ENCODE peak calls at places on chromosome 6, in six cellular contexts. One of them, this sample, is unnamed.

GRCh38 chr6:7136859-7137334 is 29.1 kb downstream of the RREB1 start:
- DNase-seq in Peyer's patch: no peak
- DNase-seq in stomach: no peak
- DNase-seq in IMR-90: no peak
- DNase-seq in uterus: no peak
- DNase-seq in tibial nerve: no peak
- DNase-seq in this sample: no peak

GRCh38 chr6:33746036-33746600 is 587 bp downstream of the IP6K3 start:
- DNase-seq in tibial nerve: no peak
- DNase-seq in stomach: no peak
- DNase-seq in IMR-90: peak; percentile 61
- DNase-seq in uterus: peak; percentile 70
- DNase-seq in Peyer's patch: no peak
- DNase-seq in this sample: no peak

GRCh38 chr6:48111143-48111506 is at the start of gene PTCHD4:
- DNase-seq in stomach: no peak
- DNase-seq in Peyer's patch: no peak
- DNase-seq in tibial nerve: no peak
- DNase-seq in IMR-90: peak; percentile 48
- DNase-seq in uterus: no peak
- DNase-seq in this sample: peak; percentile 62

GRCh38 chr6:109506314-109506713 is 23.3 kb upstream of the ZBTB24 start:
- DNase-seq in stomach: no peak
- DNase-seq in Peyer's patch: no peak
- DNase-seq in uterus: no peak
- DNase-seq in tibial nerve: no peak
- DNase-seq in IMR-90: no peak
- DNase-seq in this sample: no peak

GRCh38 chr6:21918666-21919065 is 325.1 kb downstream of the SOX4 start:
- DNase-seq in tibial nerve: no peak
- DNase-seq in uterus: no peak
- DNase-seq in IMR-90: no peak
- DNase-seq in Peyer's patch: no peak
- DNase-seq in stomach: no peak
- DNase-seq in this sample: no peak

GRCh38 chr6:26379236-26380139 is 3.4 kb upstream of the BTN2A2 start:
- DNase-seq in Peyer's patch: no peak
- DNase-seq in tibial nerve: no peak
- DNase-seq in IMR-90: no peak
- DNase-seq in stomach: no peak
- DNase-seq in uterus: no peak
- DNase-seq in this sample: no peak

GRCh38 chr6:12116264-12116800 is 104.2 kb downstream of the HIVEP1 start:
- DNase-seq in uterus: no peak
- DNase-seq in Peyer's patch: no peak
- DNase-seq in stomach: no peak
- DNase-seq in tibial nerve: no peak
- DNase-seq in IMR-90: no peak
- DNase-seq in this sample: no peak

GRCh38 chr6:166309977-166310376 is 1.8 kb upstream of the PRR18 start:
- DNase-seq in Peyer's patch: no peak
- DNase-seq in tibial nerve: no peak
- DNase-seq in uterus: no peak
- DNase-seq in IMR-90: no peak
- DNase-seq in stomach: no peak
- DNase-seq in this sample: no peak

GRCh38 chr6:110250838-110251237 is 70.6 kb downstream of the CDC40 start:
- DNase-seq in Peyer's patch: no peak
- DNase-seq in stomach: no peak
- DNase-seq in IMR-90: no peak
- DNase-seq in uterus: no peak
- DNase-seq in tibial nerve: no peak
- DNase-seq in this sample: no peak

GRCh38 chr6:16901777-16902176 is 140.5 kb upstream of the ATXN1 start:
- DNase-seq in IMR-90: peak; percentile 61
- DNase-seq in Peyer's patch: no peak
- DNase-seq in tibial nerve: peak; percentile 38
- DNase-seq in stomach: peak; percentile 44
- DNase-seq in uterus: peak; percentile 43
- DNase-seq in this sample: peak; percentile 60

GRCh38 chr6:72413884-72414283 is 208.0 kb upstream of the KCNQ5 start:
- DNase-seq in tibial nerve: no peak
- DNase-seq in IMR-90: peak; percentile 76
- DNase-seq in stomach: peak; percentile 34
- DNase-seq in Peyer's patch: no peak
- DNase-seq in uterus: no peak
- DNase-seq in this sample: no peak

GRCh38 chr6:82067021-82067420 is 180.5 kb downstream of the IBTK start:
- DNase-seq in stomach: no peak
- DNase-seq in uterus: no peak
- DNase-seq in tibial nerve: no peak
- DNase-seq in IMR-90: peak; percentile 3
- DNase-seq in Peyer's patch: no peak
- DNase-seq in this sample: no peak

GRCh38 chr6:30101423-30101938 is 11.4 kb downstream of the TRIM31 start:
- DNase-seq in tibial nerve: no peak
- DNase-seq in Peyer's patch: no peak
- DNase-seq in uterus: no peak
- DNase-seq in stomach: no peak
- DNase-seq in IMR-90: no peak
- DNase-seq in this sample: peak; percentile 7
- H3K4me3 ChIP-seq in tibial nerve: peak overlapping the region; percentile 49
- H3K4me3 ChIP-seq in Peyer's patch: peak overlapping the region; percentile 29
- H3K4me3 ChIP-seq in uterus: peak overlapping the region; percentile 24
- H3K4me3 ChIP-seq in stomach: peak overlapping the region; percentile 48
- H3K4me3 ChIP-seq in IMR-90: peak overlapping the region; percentile 43
- H3K4me3 ChIP-seq in this sample: peak overlapping the region; percentile 29

DNA sequence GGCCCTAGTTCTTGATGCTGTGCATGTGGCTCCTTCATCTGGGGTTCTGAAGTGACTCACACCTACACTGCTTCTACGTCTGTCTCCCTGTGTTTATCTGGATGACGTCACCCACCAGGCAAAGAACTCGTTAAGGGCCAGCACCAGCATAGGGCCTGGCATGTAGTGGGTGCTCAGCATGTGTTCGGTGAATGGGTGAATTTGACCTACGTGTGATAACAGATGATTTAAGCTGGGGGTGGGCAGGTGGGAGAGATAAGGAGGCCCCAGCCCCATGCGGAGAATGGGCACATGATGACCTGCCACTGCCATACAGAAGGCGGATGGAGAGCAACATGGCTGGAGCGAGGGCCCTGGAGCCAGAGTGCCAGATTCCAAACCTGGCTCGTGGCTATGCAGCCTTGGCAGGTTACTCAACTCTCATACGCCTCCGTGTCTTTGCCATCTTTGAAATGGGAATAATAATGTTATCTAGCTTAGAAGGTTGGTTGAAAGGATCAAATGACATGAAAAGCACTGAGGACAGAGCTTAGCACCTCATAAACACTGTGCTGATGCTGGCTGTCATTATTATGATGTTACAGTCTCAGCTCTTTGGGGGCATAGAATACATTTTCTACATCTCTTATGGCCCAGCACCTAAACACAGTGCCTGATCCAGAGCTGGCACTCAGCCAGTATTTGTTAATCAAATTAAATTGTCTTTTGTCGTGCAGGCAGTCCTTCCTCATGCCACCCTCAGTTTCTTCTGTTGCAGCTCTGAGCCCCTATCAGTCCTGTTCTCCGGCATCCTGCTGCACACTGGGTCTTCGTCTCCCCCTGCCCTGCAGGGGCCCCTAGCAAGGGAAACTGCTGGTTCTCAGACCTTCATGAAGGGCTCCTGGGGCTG is 39.6 kb downstream of the VEGFA start:
- DNase-seq in IMR-90: peak; percentile 97
- DNase-seq in Peyer's patch: no peak
- DNase-seq in stomach: peak; percentile 60
- DNase-seq in tibial nerve: no peak
- DNase-seq in uterus: no peak
- DNase-seq in this sample: no peak
- TF ChIP-seq POLR2A in IMR-90: no peak
- TF ChIP-seq POLR2A in Peyer's patch: no peak
- TF ChIP-seq POLR2A in stomach: no peak
- TF ChIP-seq POLR2A in tibial nerve: no peak
- TF ChIP-seq POLR2A in uterus: no peak
- TF ChIP-seq POLR2A in this sample: no peak

DNA sequence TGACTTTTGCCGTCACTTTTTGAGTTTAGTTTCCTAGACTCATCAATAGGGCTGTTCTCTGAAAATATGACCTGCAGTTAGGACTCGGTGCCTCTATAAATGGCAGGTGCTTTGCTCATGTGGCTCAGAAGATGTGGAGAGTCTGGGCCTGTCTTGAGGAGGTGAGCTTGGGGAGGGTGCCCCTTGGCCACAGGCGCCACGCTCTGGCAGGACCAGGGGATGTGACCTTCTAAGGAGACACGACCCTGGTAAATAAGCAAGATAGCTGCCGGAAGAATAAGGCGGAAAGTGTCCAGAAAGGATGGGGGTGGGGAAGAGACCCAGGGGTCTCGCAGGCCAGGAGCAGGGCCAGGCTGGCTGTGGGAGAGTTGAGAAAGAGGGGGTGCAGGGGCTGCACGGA is 46.6 kb downstream of the TMEM242 start:
- DNase-seq in stomach: no peak
- DNase-seq in IMR-90: no peak
- DNase-seq in tibial nerve: no peak
- DNase-seq in Peyer's patch: peak; percentile 22
- DNase-seq in uterus: no peak
- DNase-seq in this sample: no peak
- TF ChIP-seq CTCF in stomach: no peak
- TF ChIP-seq CTCF in IMR-90: no peak
- TF ChIP-seq CTCF in tibial nerve: no peak
- TF ChIP-seq CTCF in Peyer's patch: no peak
- TF ChIP-seq CTCF in uterus: no peak
- TF ChIP-seq CTCF in this sample: no peak

GRCh38 chr6:158257781-158258180 is 54.5 kb upstream of the TULP4 start:
- DNase-seq in Peyer's patch: no peak
- DNase-seq in tibial nerve: no peak
- DNase-seq in IMR-90: no peak
- DNase-seq in stomach: no peak
- DNase-seq in uterus: no peak
- DNase-seq in this sample: no peak

GRCh38 chr6:158256746-158257424 is 55.4 kb upstream of the TULP4 start:
- DNase-seq in uterus: no peak
- DNase-seq in IMR-90: no peak
- DNase-seq in stomach: no peak
- DNase-seq in tibial nerve: no peak
- DNase-seq in Peyer's patch: no peak
- DNase-seq in this sample: no peak

GRCh38 chr6:158255280-158255973 is 56.8 kb upstream of the TULP4 start:
- DNase-seq in IMR-90: no peak
- DNase-seq in uterus: no peak
- DNase-seq in tibial nerve: no peak
- DNase-seq in stomach: no peak
- DNase-seq in Peyer's patch: no peak
- DNase-seq in this sample: no peak

GRCh38 chr6:158257425-158257759 is 54.9 kb upstream of the TULP4 start:
- DNase-seq in tibial nerve: no peak
- DNase-seq in uterus: no peak
- DNase-seq in IMR-90: peak; percentile 16
- DNase-seq in Peyer's patch: no peak
- DNase-seq in stomach: no peak
- DNase-seq in this sample: no peak

GRCh38 chr6:158255974-158256601 is 56.2 kb upstream of the TULP4 start:
- DNase-seq in tibial nerve: no peak
- DNase-seq in stomach: no peak
- DNase-seq in uterus: no peak
- DNase-seq in Peyer's patch: no peak
- DNase-seq in IMR-90: no peak
- DNase-seq in this sample: no peak
- H3K4me3 ChIP-seq in tibial nerve: no peak overlapping the region
- H3K4me3 ChIP-seq in stomach: no peak overlapping the region
- H3K4me3 ChIP-seq in uterus: no peak overlapping the region
- H3K4me3 ChIP-seq in Peyer's patch: no peak overlapping the region
- H3K4me3 ChIP-seq in IMR-90: no peak overlapping the region
- H3K4me3 ChIP-seq in this sample: no peak overlapping the region

DNA sequence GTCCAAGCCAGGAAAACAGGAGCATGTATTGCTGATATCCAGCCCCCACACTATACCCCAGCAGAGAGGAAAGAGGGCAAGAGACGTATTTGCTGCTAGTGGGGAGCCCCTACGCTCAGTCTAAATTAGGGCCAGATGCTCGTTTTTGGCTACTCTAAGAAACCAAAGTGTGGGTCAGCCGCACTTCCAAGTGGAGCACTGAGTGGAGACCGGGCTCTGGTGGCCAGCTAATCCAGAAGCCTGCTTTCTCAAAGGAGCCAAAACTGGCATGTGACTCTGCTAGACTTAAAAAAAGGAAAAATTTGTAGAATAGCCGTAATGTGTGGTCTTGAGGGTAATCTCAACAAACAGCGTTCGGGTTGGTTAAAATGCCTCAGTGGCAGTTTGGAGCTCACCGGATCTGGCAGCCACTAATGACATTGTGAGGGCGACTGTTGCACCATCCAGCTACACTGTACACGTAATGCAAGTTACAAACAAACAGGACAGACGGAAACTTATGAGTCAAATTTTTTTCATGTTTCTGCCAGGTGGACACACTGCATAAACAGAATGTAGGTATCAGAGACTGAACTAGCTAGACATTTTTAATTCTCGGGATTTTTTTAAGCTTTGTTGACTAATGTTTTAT is 230.9 kb downstream of the FOXC1 start:
- DNase-seq in IMR-90: no peak
- DNase-seq in stomach: no peak
- DNase-seq in Peyer's patch: no peak
- DNase-seq in uterus: no peak
- DNase-seq in tibial nerve: no peak
- DNase-seq in this sample: no peak
- TF ChIP-seq POLR2A in IMR-90: no peak
- TF ChIP-seq POLR2A in stomach: no peak
- TF ChIP-seq POLR2A in Peyer's patch: no peak
- TF ChIP-seq POLR2A in uterus: no peak
- TF ChIP-seq POLR2A in tibial nerve: no peak
- TF ChIP-seq POLR2A in this sample: no peak

DNA sequence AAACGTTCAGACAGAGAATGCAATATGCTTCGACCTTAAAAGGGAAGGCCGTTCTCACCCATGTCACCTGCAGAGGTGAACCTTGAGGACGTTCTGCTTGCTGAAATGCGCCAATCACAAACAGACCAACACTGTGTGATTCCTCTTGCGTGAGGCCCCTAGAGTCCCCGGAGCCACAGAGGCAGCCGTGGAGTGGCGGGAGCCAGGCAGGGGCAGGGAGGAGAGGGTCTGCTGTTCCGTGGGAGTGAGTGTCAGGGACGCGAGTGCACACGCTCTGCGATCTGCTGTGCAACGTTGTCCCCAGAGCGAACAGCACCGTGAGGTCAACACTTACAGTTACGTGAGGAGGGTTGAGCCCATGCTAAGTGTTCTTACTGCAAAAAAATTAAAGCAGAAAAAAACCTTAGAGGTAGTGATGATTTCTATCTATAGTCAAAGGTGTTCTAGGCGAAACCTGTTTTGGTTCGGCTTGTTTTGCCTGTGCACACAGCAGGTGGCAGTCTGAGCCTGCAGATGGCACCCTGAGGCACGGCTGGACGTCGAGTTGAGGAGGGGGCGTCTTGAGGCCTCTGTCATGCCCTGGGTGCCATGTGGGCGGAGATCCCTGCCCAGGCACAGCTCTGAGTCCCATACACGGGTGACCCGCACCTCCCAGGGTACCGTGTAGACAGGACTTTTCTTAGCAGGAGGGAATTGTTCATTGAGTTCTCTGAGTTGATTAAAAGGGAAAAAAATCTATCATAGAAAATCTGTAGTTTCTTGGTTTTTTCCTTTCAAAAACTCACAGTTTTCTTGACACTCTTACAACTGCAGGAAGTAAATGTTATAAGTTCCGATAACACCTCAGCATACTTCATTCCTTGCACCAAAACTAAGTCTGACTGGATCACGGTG is 71.8 kb upstream of the FRMD1 start:
- DNase-seq in Peyer's patch: no peak
- DNase-seq in IMR-90: no peak
- DNase-seq in stomach: no peak
- DNase-seq in uterus: no peak
- DNase-seq in tibial nerve: no peak
- DNase-seq in this sample: peak; percentile 39
- TF ChIP-seq CTCF in Peyer's patch: peak; percentile 76
- TF ChIP-seq CTCF in IMR-90: no peak
- TF ChIP-seq CTCF in stomach: peak; percentile 11
- TF ChIP-seq CTCF in uterus: peak; percentile 65
- TF ChIP-seq CTCF in tibial nerve: peak; percentile 50
- TF ChIP-seq CTCF in this sample: peak; percentile 88

This sample was measured in prostate gland.